ENCODE peak calls at places on chromosome 20, in eight cellular contexts. G is PC-9; Q is psoas muscle; X is heart right ventricle; V is CD4-positive, alpha-beta T cell; I is left lung; S is transverse colon; B is mesenchymal stem cell. K is an unnamed sample.

GRCh38 chr20:6626805-6627204 is 140.7 kb upstream of the BMP2 start:
- DNase-seq in G (no peak), Q (no peak), X (no peak), V (no peak), I (no peak), S (no peak), B (no peak), K (no peak)

GRCh38 chr20:38881806-38882440 is 44.3 kb upstream of the FAM83D start:
- DNase-seq in G (no peak), Q (no peak), X (no peak), V (no peak), I (no peak), S (no peak), B (no peak), K (no peak)

GRCh38 chr20:21513881-21514540 is at the start of gene NKX2-2:
- DNase-seq in G (no peak), Q (peak), X (no peak), V (no peak), I (peak), S (no peak), B (no peak), K (peak)

GRCh38 chr20:34595377-34596184 is 37.1 kb downstream of the MAP1LC3A start:
- DNase-seq in G (no peak), Q (no peak), X (no peak), V (no peak), I (no peak), S (no peak), B (no peak), K (no peak)

GRCh38 chr20:24598346-24598745 is 128.9 kb downstream of the SYNDIG1 start:
- DNase-seq in G (no peak), Q (no peak), X (no peak), V (no peak), I (no peak), S (no peak), B (no peak), K (no peak)

GRCh38 chr20:19907326-19908056 is 109.7 kb upstream of the NAA20 start:
- DNase-seq in G (no peak), Q (no peak), X (peak), V (no peak), I (no peak), S (no peak), B (peak), K (no peak)

GRCh38 chr20:55880361-55880760 is 125.0 kb downstream of the CBLN4 start:
- DNase-seq in G (no peak), Q (no peak), X (no peak), V (no peak), I (no peak), S (peak), B (no peak), K (no peak)

GRCh38 chr20:59255256-59255655 is 45.2 kb upstream of the EDN3 start:
- DNase-seq in G (no peak), Q (no peak), X (no peak), V (no peak), I (no peak), S (no peak), B (no peak), K (no peak)

GRCh38 chr20:37498066-37498702 is 22.9 kb upstream of the NNAT start:
- DNase-seq in G (no peak), Q (no peak), X (no peak), V (no peak), I (no peak), S (no peak), B (peak), K (no peak)

GRCh38 chr20:38892091-38892981 is 33.9 kb upstream of the FAM83D start:
- DNase-seq in G (no peak), Q (no peak), X (no peak), V (no peak), I (no peak), S (peak), B (no peak), K (no peak)

GRCh38 chr20:51529027-51529749 is 13.3 kb downstream of the NFATC2 start:
- DNase-seq in G (no peak), Q (no peak), X (no peak), V (no peak), I (no peak), S (no peak), B (no peak), K (no peak)

GRCh38 chr20:23795526-23795925 is 31.0 kb downstream of the CST2 start:
- DNase-seq in G (no peak), Q (no peak), X (no peak), V (no peak), I (no peak), S (no peak), B (no peak), K (no peak)

GRCh38 chr20:40769677-40770285 is 80.7 kb upstream of the MAFB start:
- DNase-seq in G (no peak), Q (no peak), X (no peak), V (no peak), I (no peak), S (no peak), B (no peak), K (no peak)

GRCh38 chr20:9374480-9374879 is 139.9 kb upstream of the LAMP5 start:
- DNase-seq in G (no peak), Q (no peak), X (no peak), V (no peak), I (no peak), S (no peak), B (peak), K (no peak)

GRCh38 chr20:41035207-41035606 is 6.6 kb downstream of the TOP1 start:
- DNase-seq in G (no peak), Q (no peak), X (no peak), V (no peak), I (no peak), S (no peak), B (no peak), K (no peak)

GRCh38 chr20:40390654-40391053 is 298.4 kb downstream of the MAFB start:
- DNase-seq in G (no peak), Q (no peak), X (no peak), V (no peak), I (no peak), S (no peak), B (no peak), K (no peak)

GRCh38 chr20:47389867-47390347 is 33.4 kb upstream of the ZMYND8 start:
- DNase-seq in G (peak), Q (no peak), X (no peak), V (no peak), I (no peak), S (no peak), B (peak), K (no peak)

GRCh38 chr20:5215592-5216304 is 88.9 kb downstream of the CDS2 start:
- DNase-seq in G (no peak), Q (no peak), X (no peak), V (no peak), I (no peak), S (no peak), B (peak), K (no peak)

GRCh38 chr20:33668087-33668790 is 1.5 kb downstream of the ACTL10 start:
- DNase-seq in G (no peak), Q (no peak), X (peak), V (peak), I (peak), S (no peak), B (no peak), K (peak)

GRCh38 chr20:478010-478948 is 15.9 kb upstream of the TBC1D20 start:
- DNase-seq in G (no peak), Q (no peak), X (no peak), V (no peak), I (no peak), S (no peak), B (peak), K (no peak)

GRCh38 chr20:40680560-40680959 is 8.5 kb downstream of the MAFB start:
- DNase-seq in G (no peak), Q (no peak), X (no peak), V (no peak), I (no peak), S (no peak), B (no peak), K (no peak)

GRCh38 chr20:58598271-58599015 is 52.6 kb upstream of the STX16 start:
- DNase-seq in G (no peak), Q (peak), X (peak), V (no peak), I (no peak), S (peak), B (peak), K (no peak)

GRCh38 chr20:22962567-22963439 is 72.3 kb upstream of the SSTR4 start:
- DNase-seq in G (no peak), Q (no peak), X (no peak), V (no peak), I (no peak), S (no peak), B (no peak), K (no peak)

GRCh38 chr20:8432435-8433148 is 300.5 kb downstream of the PLCB1 start:
- DNase-seq in G (no peak), Q (no peak), X (peak), V (no peak), I (no peak), S (no peak), B (no peak), K (no peak)

GRCh38 chr20:1697592-1697991 is 40.0 kb upstream of the SIRPG start:
- DNase-seq in G (no peak), Q (no peak), X (no peak), V (no peak), I (no peak), S (no peak), B (no peak), K (no peak)
- H3K27ac ChIP-seq in G (no peak), Q (no peak), X (no peak), V (no peak), I (no peak), S (no peak), B (no peak), K (no peak)

DNA sequence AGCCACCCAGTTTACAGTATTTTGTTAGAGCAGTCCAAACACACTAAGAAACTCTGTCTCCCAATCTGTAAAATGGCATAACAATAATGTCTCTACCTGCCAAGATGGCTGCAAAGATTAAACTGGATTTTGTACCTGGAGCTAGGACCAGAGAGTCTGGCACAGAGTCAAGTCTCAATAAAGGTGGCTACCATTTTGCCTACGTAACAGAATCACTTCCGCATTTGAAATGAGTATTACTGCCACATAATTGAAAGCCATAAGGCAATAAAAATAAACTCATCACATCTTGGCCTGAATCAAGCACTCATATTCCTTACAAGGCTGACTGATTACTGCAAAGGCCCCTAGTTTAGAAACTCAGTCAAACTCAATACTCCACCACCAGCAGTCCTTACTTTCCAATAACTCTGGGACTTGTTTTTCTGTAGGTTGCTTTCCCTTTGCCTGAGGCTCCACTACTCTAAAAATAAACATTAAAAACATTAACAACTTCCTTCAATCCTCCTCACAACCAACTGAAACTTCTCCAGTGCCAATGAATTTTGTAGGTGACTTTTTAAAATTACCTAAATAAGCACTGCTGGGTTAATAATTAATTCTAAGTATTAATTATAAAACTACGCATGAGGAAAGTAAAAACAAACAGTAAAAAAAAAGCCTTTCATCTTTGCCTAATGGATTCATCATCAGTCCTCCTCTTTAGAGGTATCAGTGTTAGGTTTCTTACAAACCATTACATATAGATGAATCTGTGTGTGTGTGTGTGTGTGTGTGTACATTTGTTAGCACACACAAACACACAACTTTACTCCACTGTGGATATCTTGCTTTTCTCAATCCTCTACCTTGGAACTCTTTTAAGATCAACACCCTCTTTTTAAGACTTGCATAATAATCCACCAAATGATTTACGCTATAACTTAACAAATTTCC is 3.8 kb downstream of the KIF16B start:
- DNase-seq in G (no peak), Q (no peak), X (no peak), V (no peak), I (no peak), S (peak), B (no peak), K (no peak)
- H3K27ac ChIP-seq in G (no peak), Q (no peak), X (no peak), V (no peak), I (no peak), S (peak), B (no peak), K (no peak)

DNA sequence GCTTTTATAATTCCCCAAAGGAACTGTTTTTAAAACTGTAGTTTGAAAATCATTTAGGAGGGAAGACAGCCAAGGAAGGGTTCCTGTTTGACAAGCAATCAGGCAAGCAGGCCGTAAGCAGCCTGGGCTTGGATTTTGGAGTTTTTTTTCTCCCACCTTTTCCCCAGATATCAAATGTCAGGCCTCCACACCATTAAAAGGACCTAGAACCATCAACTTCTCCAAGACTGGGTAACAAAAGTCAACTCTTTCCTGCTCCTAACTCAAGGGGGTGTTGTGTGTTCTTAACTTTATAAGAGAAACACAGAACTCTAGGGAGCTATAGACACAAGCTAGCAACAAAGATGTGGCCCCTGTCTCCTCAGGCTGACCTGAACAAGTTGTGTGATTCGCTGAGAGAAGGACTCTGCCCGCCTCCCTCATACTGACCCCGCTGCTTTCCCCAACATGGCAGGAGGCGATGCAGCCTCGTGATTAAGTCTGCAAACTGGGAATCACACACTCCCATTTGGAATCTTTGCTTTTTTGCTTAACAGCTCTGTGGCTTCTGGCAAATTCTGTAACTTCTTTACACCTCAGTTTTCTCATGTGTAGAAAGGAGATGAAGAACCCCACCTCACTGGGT is 146.5 kb downstream of the BCAS1 start:
- DNase-seq in G (no peak), Q (no peak), X (no peak), V (no peak), I (no peak), S (peak), B (no peak), K (no peak)
- H3K27ac ChIP-seq in G (peak), Q (peak), X (no peak), V (no peak), I (no peak), S (peak), B (no peak), K (no peak)

DNA sequence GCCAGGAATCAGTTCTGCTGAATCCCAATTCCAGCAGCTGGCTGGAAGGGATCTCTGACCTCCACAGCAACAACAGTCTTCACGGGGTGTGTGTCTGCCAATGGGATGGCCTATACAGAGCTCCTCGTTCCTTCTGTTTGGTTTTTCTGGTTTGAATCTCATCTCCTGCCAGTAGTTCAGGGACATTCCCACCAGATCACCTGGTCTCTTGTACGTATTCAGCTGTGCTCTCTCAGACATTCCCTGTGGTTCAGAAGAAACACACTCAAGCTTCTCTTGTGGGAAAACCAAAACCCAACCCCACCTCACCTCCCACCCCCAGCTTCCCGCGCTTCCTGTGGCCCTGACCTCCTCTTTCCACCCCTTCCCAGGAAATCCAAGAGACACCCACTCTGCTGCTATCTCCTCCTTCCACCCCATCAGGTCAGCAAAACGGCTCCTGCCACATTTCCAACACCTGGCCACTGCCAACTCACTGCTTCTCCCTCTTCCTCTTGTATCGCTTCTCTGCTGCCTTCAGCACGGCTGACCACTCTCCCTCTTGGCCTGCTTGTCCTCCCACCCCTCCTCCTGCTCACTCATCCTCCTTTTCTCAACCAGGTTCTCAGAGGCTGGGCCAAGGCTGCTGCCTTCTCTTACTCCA is 63.3 kb upstream of the PTGIS start:
- DNase-seq in G (no peak), Q (no peak), X (no peak), V (no peak), I (no peak), S (no peak), B (peak), K (no peak)
- H3K27ac ChIP-seq in G (peak), Q (peak), X (no peak), V (no peak), I (peak), S (peak), B (no peak), K (no peak)

GRCh38 chr20:53678990-53679596 is 85.5 kb upstream of the ZNF217 start:
- DNase-seq in G (no peak), Q (no peak), X (no peak), V (no peak), I (no peak), S (no peak), B (peak), K (peak)

GRCh38 chr20:53681352-53682212 is 87.9 kb upstream of the ZNF217 start:
- DNase-seq in G (no peak), Q (no peak), X (no peak), V (no peak), I (no peak), S (no peak), B (no peak), K (no peak)

GRCh38 chr20:53677447-53678314 is 84.0 kb upstream of the ZNF217 start:
- DNase-seq in G (no peak), Q (no peak), X (no peak), V (no peak), I (no peak), S (peak), B (peak), K (no peak)

GRCh38 chr20:53678315-53678989 is 84.8 kb upstream of the ZNF217 start:
- DNase-seq in G (no peak), Q (no peak), X (no peak), V (no peak), I (no peak), S (no peak), B (no peak), K (no peak)

DNA sequence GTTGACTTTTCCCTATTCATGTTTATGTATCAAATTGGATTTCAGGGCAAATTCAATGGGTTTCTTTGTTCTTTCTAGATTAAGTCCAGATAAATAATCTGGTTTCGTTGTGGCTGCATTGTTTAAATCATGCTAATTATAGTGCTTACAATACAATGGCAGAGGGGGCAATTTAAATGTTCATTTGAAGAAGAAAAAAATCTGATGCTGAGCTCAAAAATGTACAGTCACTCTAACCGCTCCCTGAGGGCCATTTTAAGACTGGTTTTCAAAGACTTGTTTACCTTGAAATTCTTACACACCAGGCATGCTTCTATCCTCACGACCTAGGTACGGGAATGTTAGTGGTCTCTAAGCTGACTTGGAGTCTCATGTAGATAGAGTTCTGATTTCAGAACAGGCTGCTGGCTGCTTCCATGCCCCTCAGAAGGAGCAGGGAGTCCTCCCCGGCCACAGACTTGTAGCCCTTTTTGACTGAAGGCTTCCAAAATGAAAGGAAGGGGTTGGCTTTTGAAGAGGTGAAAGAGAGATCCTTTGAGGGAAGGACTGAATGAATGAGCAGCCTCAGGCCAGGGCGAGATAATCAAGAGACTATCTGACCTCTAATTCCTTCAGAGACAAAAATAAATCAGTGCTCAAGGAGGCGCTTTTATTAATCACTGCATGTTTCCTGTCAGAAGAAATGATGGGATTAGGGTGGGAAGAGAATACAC is 86.1 kb upstream of the ZNF217 start:
- DNase-seq in G (no peak), Q (no peak), X (no peak), V (no peak), I (no peak), S (no peak), B (no peak), K (no peak)
- H3K27ac ChIP-seq in G (peak), Q (no peak), X (peak), V (no peak), I (no peak), S (no peak), B (no peak), K (peak)

DNA sequence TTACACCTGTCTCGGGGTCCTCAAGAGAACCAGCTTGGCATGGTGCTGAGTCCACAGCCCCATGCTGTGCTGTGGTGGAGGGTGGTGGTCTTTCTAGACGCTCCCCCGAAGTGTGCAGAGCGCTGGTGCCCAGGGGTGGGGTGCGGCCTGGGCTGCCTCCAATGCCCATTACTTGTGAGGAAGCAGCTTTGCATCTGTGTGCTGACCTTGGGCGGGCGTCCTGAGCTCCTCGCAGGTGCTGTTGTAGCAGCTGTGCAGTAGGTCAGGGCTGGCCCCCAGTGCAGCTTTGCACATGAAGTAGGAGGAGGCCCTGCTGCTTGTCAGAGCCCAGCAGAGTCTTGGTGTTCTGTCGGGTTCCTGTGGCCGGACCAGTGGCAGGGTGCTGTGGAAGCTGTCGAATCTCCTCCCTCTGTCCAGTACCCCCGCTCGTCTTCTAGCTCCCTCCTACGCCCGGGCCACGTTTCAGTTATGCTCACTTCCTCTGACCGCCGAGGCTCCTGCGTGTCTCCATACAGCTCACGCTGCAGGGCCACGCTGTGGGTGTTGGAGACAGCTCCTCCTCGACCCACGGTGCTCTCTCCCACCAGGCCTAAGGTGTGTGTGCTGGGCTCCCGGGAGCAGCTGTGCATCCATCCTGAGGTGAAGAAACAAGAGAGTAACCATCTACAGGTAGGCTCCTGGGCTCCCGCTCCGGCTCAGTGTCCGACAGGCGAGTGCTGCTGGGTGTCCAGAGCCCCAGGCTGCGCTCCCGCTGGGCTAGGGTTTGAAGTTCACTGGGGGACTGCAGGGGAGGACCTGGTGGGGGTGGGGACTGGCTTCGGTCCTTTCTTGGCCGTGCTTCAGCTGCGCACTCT is 4.1 kb downstream of the RTEL1 start:
- DNase-seq in G (no peak), Q (peak), X (no peak), V (no peak), I (peak), S (no peak), B (no peak), K (no peak)
- H3K27ac ChIP-seq in G (no peak), Q (no peak), X (no peak), V (no peak), I (no peak), S (no peak), B (no peak), K (no peak)

GRCh38 chr20:43993552-43993951 is 78.9 kb downstream of the TOX2 start:
- DNase-seq in G (no peak), Q (no peak), X (no peak), V (no peak), I (no peak), S (no peak), B (no peak), K (no peak)
- H3K27ac ChIP-seq in G (no peak), Q (no peak), X (no peak), V (no peak), I (no peak), S (no peak), B (no peak), K (no peak)

K was measured in caudate nucleus.